ENCODE peak calls at places on chromosomes 13 and 19, in seven cellular contexts. O is breast epithelium, F is uterus, J is upper lobe of right lung, M is suprapubic skin, W is GM23248, T is colonic mucosa. K is an unnamed sample. For H3K27me3, the result is how much of the 10 kb centered on the place peaks cover.

GRCh38 chr13:107581009-107581408 is 634.3 kb downstream of the LIG4 start:
- DNase-seq in O (no peak), F (no peak), J (no peak), M (no peak), W (no peak), T (no peak), K (no peak)

GRCh38 chr13:113109151-113110047 is 3.8 kb downstream of the F7 start:
- DNase-seq in O (no peak), F (no peak), J (peak), M (peak), W (no peak), T (no peak), K (peak)

GRCh38 chr13:50509167-50509566 is 334.3 kb downstream of the DLEU7 start:
- DNase-seq in O (no peak), F (no peak), J (no peak), M (no peak), W (no peak), T (no peak), K (no peak)

GRCh38 chr13:51532736-51533197 is 51.5 kb upstream of the WDFY2 start:
- DNase-seq in O (no peak), F (no peak), J (no peak), M (no peak), W (no peak), T (no peak), K (no peak)

GRCh38 chr13:51960766-51961165 is 50.5 kb downstream of the ATP7B start:
- DNase-seq in O (no peak), F (no peak), J (no peak), M (no peak), W (no peak), T (no peak), K (no peak)

GRCh38 chr19:49339364-49340068 is 4.3 kb downstream of the CD37 start:
- DNase-seq in O (peak), F (peak), J (peak), M (peak), W (peak), T (peak), K (peak)

GRCh38 chr13:93635687-93636086 is 409.1 kb downstream of the GPC6 start:
- DNase-seq in O (no peak), F (no peak), J (no peak), M (no peak), W (peak), T (no peak), K (no peak)

GRCh38 chr13:24035411-24035810 is 125.1 kb upstream of the SPATA13 start:
- DNase-seq in O (no peak), F (no peak), J (no peak), M (no peak), W (peak), T (no peak), K (no peak)

GRCh38 chr19:2061936-2062729 is 11.1 kb upstream of the MKNK2 start:
- DNase-seq in O (no peak), F (no peak), J (peak), M (no peak), W (no peak), T (peak), K (no peak)

GRCh38 chr13:109400192-109400591 is 386.2 kb downstream of the IRS2 start:
- DNase-seq in O (no peak), F (no peak), J (peak), M (no peak), W (no peak), T (peak), K (peak)

GRCh38 chr19:46892252-46893179 is 31.7 kb downstream of the ARHGAP35 start:
- DNase-seq in O (no peak), F (no peak), J (no peak), M (no peak), W (no peak), T (no peak), K (no peak)
- H3K4me3 ChIP-seq in O (no peak), F (no peak), J (no peak), M (no peak), W (no peak), T (no peak), K (no peak)

DNA sequence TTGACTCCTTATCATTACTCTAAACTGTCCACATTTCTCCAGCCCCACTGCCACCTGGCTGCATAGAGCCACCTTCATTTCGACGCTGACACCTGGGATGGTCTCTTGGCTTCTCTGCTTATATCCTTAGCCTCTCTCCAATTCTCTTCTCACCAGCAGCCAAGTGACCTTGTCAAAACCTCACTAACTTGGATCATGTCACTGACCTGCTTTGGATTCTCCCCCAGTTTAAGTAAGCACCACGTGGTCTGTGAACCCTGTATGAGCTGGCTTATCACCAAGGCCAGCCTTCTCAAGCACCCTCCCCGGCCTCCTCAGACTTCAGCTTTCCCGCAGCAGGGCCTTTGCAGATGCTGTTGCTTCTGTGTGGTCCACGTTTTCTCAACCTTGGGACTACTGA is 12.3 kb upstream of the GGACT start:
- DNase-seq in O (no peak), F (no peak), J (no peak), M (no peak), W (no peak), T (no peak), K (no peak)
- H3K27ac ChIP-seq in O (no peak), F (no peak), J (no peak), M (no peak), W (no peak), T (no peak), K (no peak)

GRCh38 chr13:99959538-99960230 is 11.9 kb downstream of the ZIC5 start:
- DNase-seq in O (no peak), F (no peak), J (no peak), M (no peak), W (peak), T (no peak), K (no peak)
- H3K27me3 ChIP-seq in O (half or more), F (under half), J (half or more), M (half or more), W (half or more), T (half or more), K (half or more)

GRCh38 chr19:14337510-14337909 is 43.7 kb upstream of the ADGRE5 start:
- DNase-seq in O (no peak), F (no peak), J (no peak), M (no peak), W (peak), T (peak), K (no peak)

GRCh38 chr19:14328406-14328805 is 52.8 kb upstream of the ADGRE5 start:
- DNase-seq in O (no peak), F (no peak), J (no peak), M (no peak), W (no peak), T (no peak), K (no peak)

DNA sequence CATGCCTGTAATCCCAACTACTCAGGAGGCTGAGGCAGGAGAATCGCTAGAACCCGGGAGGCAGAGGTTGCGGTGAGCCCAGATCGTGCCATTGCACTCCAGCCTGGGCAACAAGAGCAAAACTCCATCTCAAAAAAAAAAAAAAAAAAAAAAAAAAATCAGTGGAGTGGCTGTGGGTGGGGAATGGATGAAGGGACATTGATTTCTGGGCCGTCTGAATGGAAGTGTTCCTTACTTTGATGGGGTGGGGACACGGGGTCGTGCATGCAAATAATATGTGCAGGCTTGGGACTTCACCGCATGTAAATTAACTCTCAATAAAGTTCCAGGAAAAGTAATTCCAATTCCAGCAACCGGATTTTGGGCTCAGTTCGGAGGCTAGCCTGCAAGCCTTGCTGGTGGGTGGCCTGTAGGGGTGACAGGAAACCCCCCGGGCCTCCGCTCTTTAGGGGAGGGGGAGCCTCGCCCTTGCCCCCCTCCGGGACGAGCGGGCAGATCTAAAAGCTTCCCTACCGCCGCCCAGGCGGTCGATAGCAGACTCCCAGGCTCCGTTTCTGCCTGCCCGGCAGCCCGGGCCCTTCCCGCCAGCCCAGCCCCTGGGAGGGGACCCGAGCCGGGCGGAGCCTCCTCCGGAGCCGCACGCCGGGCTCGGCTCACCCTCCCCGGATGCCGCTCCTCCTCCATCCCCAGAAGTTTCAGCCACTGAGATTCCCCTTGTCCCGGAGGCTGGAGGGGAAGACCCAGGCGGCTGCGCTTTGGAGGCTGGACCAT is 48.0 kb upstream of the ADGRE5 start:
- DNase-seq in O (no peak), F (no peak), J (no peak), M (no peak), W (peak), T (peak), K (peak)
- H3K4me3 ChIP-seq in O (peak), F (peak), J (peak), M (peak), W (peak), T (peak), K (peak)

GRCh38 chr19:46719629-46720515 is 3.0 kb upstream of the PRKD2 start:
- DNase-seq in O (no peak), F (no peak), J (no peak), M (no peak), W (no peak), T (no peak), K (no peak)

GRCh38 chr19:46718934-46719551 is 2.1 kb upstream of the PRKD2 start:
- DNase-seq in O (no peak), F (no peak), J (no peak), M (no peak), W (no peak), T (no peak), K (no peak)

GRCh38 chr19:46722004-46722380 is 5.1 kb upstream of the PRKD2 start:
- DNase-seq in O (no peak), F (no peak), J (no peak), M (no peak), W (no peak), T (no peak), K (no peak)

GRCh38 chr19:46721269-46722003 is 4.5 kb upstream of the PRKD2 start:
- DNase-seq in O (no peak), F (no peak), J (peak), M (no peak), W (peak), T (no peak), K (no peak)

DNA sequence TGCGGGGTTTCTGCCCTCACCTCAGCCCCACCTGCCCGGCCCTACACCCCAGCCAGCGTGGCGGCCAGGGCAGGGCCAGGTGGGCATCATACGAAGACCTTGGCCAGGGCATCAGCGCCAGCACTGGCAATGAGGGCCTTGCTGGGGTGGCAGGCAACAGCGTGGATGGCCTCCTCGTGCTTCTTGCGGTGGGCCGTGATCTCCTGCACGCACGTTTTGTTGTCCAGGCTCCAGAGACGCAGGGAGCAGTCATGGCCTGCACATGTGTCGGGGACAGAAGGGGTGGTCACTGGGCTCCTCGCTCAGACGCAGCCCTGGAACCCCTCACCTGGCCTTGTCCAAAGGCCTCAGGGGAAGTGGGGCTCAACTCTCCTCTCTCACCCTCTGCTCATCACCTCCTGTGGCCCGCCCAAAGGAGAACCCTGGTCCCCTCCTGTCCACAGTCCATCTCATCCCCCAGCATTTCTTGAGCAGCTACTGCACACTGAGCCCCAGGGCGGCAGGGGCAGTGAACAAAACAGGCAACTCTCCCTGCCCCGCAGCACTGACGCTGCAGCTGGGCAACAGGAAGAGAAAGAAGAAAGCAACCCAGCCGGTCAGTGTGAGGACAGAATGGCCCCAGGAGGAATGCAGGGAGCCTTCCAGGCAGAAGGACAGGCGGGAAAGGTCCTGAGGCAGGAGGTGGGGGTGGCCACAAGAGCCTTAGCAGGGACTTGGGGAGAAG is 3.8 kb upstream of the PRKD2 start:
- DNase-seq in O (no peak), F (no peak), J (peak), M (no peak), W (no peak), T (no peak), K (no peak)
- H3K27ac ChIP-seq in O (no peak), F (no peak), J (no peak), M (no peak), W (no peak), T (no peak), K (no peak)